ENCODE peak calls at places on chromosomes 13 and 19, in six cellular contexts. H is K562, A is Panc1, I is HCT116, P is upper lobe of left lung, K is HepG2. S is an unnamed sample. For H3K4me1 and H3K36me3, the result is how much of the 10 kb centered on the place peaks cover.

GRCh38 chr13:85755123-85755522 is 44.1 kb downstream of the SLITRK6 start:
- ATAC-seq in H (no peak), A (no peak), I (no peak), P (no peak), K (no peak), S (no peak)

GRCh38 chr13:48072304-48072703 is 22.6 kb downstream of the MED4 start:
- ATAC-seq in H (no peak), A (no peak), I (no peak), P (no peak), K (no peak), S (no peak)

GRCh38 chr13:113399755-113400149 is 35.8 kb upstream of the GRTP1 start:
- ATAC-seq in H (no peak), A (no peak), I (no peak), P (no peak), K (no peak), S (no peak)

GRCh38 chr19:49850487-49851342 is at the start of gene PTOV1:
- ATAC-seq in H (peak), A (peak), I (peak), P (peak), K (peak), S (peak)

GRCh38 chr19:37370880-37371661 is at the start of gene ZNF527:
- ATAC-seq in H (peak), A (peak), I (peak), P (peak), K (peak), S (peak)

GRCh38 chr13:83167203-83167602 is 715.1 kb downstream of the SLITRK1 start:
- ATAC-seq in H (no peak), A (no peak), I (no peak), P (no peak), K (no peak), S (no peak)

GRCh38 chr13:99015606-99016520 is 38.0 kb upstream of the DOCK9 start:
- ATAC-seq in H (no peak), A (no peak), I (no peak), P (no peak), K (no peak), S (no peak)

GRCh38 chr19:14318873-14319272 is 62.4 kb upstream of the ADGRE5 start:
- ATAC-seq in H (peak), A (peak), I (peak), P (no peak), K (peak), S (no peak)

GRCh38 chr13:95226932-95227718 is 74.1 kb downstream of the ABCC4 start:
- ATAC-seq in H (peak), A (no peak), I (no peak), P (peak), K (no peak), S (no peak)

GRCh38 chr19:4264812-4265211 is 14.3 kb upstream of the SHD start:
- ATAC-seq in H (no peak), A (no peak), I (no peak), P (no peak), K (no peak), S (no peak)

DNA sequence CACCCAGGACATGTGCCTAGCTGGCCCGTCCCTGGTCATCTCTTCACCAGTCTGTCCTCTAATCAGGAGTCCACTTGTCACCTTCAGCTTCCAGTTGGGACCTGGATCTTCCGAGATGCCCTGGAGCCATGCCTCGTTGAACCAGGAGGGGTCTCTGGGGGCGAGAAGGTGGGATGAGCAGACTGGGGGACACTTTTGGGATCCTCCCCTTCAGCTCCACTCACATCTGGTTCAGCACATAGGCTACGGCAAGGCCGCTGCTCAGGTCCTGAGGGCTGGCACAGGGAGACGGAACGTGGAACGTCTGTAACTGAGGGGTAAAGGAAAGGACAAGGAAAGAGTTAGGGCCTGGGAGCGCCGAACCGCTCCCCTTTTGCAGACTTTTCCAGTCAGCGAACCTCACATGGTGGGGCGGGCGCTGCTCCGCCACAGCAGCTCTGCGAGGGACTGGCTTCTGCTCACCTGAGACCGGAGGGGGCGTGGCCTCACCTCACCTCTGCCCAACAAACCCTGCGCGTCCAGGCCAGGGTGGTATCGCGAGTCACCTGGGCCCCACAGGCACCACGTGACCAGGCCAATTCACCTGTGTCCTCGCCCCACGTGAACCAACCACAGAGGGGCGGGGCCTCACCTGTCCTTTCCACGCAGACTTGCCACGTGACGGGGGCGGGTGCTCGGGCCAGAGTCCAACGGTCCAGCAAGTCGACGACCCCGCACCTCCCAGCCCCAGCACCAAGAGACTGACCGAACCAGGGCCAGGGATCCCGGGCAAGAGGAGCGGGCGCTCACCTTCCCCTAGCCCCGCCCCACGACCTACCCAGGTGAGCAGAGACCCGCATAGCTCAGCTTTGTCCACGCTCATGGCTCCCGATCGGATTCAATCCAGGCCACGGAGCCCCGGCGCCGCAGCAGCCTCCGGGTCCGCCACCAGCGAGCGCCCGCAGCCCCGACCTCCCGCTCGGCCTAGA is at the start of gene HOOK2:
- ATAC-seq in H (no peak), A (peak), I (peak), P (peak), K (no peak), S (no peak)
- TF ChIP-seq POLR2AphosphoS5 in H (no peak), A (no peak), I (peak), P (peak), K (peak), S (no peak)

DNA sequence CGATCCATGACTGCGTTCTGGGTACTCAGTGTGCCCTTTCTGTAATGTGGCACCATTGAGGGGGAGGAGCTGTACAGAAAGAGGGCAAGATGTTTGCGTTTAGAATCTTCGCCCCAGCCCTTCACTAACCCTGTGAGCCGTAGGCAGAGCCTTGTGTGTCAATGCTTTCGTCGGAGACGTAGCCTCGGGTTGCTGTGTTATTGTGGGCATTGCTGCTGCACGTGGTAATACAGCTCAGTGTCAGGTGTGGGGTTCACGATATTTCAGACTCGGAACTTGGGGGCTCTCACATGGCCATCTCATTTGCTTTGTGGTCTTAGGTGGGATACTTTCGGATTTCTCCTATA is 6.1 kb downstream of the RPS9 start:
- ATAC-seq in H (no peak), A (no peak), I (no peak), P (no peak), K (no peak), S (no peak)
- H3K4me1 ChIP-seq in H (half or more), A (half or more), I (half or more), P (half or more), K (half or more), S (half or more)

GRCh38 chr13:28385362-28385761 is 109.6 kb downstream of the FLT1 start:
- ATAC-seq in H (no peak), A (no peak), I (no peak), P (no peak), K (no peak), S (no peak)

GRCh38 chr13:28387740-28388501 is 107.0 kb downstream of the FLT1 start:
- ATAC-seq in H (no peak), A (no peak), I (no peak), P (no peak), K (no peak), S (no peak)

GRCh38 chr13:28379371-28380083 is 115.4 kb downstream of the FLT1 start:
- ATAC-seq in H (no peak), A (no peak), I (no peak), P (no peak), K (no peak), S (no peak)

GRCh38 chr13:28380319-28380718 is 114.6 kb downstream of the FLT1 start:
- ATAC-seq in H (no peak), A (no peak), I (no peak), P (no peak), K (no peak), S (no peak)

GRCh38 chr13:28384789-28385188 is 110.1 kb downstream of the FLT1 start:
- ATAC-seq in H (no peak), A (no peak), I (no peak), P (no peak), K (no peak), S (no peak)
- H3K36me3 ChIP-seq in H (under half), A (under half), I (under half), P (under half), K (under half), S (under half)

GRCh38 chr19:39031368-39032163 is 783 bp downstream of the FBXO27 start:
- ATAC-seq in H (peak), A (peak), I (peak), P (peak), K (peak), S (peak)
- TF ChIP-seq POLR2AphosphoS5 in H (no peak), A (no peak), I (peak), P (peak), K (no peak), S (no peak)

GRCh38 chr19:46610413-46610775 is 9.3 kb downstream of the CALM3 start:
- ATAC-seq in H (no peak), A (no peak), I (no peak), P (no peak), K (no peak), S (no peak)

GRCh38 chr19:46610851-46611770 is 10.0 kb downstream of the CALM3 start:
- ATAC-seq in H (peak), A (peak), I (no peak), P (no peak), K (no peak), S (no peak)

GRCh38 chr19:46613525-46613924 is 11.4 kb downstream of the PTGIR start:
- ATAC-seq in H (no peak), A (no peak), I (no peak), P (no peak), K (no peak), S (no peak)

GRCh38 chr19:46609511-46610412 is 8.6 kb downstream of the CALM3 start:
- ATAC-seq in H (no peak), A (no peak), I (no peak), P (no peak), K (no peak), S (no peak)

GRCh38 chr19:46611791-46612190 is 10.7 kb downstream of the CALM3 start:
- ATAC-seq in H (no peak), A (no peak), I (no peak), P (no peak), K (no peak), S (no peak)
- H3K4me1 ChIP-seq in H (under half), A (under half), I (under half), P (under half), K (under half), S (under half)